ENCODE peak calls at places on chromosomes 7 and 10, in six cellular contexts. A is coronary artery, V is thoracic aorta, N is AG04450, F is endothelial cell, R is fibroblast of the aortic adventitia. I is an unnamed sample.

GRCh38 chr7:128387663-128388485 is 21.9 kb downstream of the IMPDH1 start:
- DNase-seq in A (peak), V (no peak), N (peak), F (peak), R (peak), I (peak)

GRCh38 chr7:150407588-150408392 is 28.7 kb downstream of the ZNF775 start:
- DNase-seq in A (no peak), V (no peak), N (no peak), F (no peak), R (no peak), I (no peak)

GRCh38 chr7:96097802-96098201 is 224.1 kb downstream of the SLC25A13 start:
- DNase-seq in A (no peak), V (no peak), N (peak), F (no peak), R (peak), I (no peak)

GRCh38 chr7:68166525-68166924 is 1169.9 kb downstream of the TYW1 start:
- DNase-seq in A (peak), V (no peak), N (no peak), F (no peak), R (no peak), I (no peak)

GRCh38 chr7:128791968-128792319 is at the start of gene CCDC136:
- DNase-seq in A (no peak), V (no peak), N (no peak), F (no peak), R (no peak), I (no peak)

GRCh38 chr7:54278847-54279246 is 263.3 kb upstream of the VSTM2A start:
- DNase-seq in A (no peak), V (no peak), N (no peak), F (no peak), R (no peak), I (no peak)

GRCh38 chr7:140209866-140210609 is 33.3 kb upstream of the KDM7A start:
- DNase-seq in A (no peak), V (no peak), N (no peak), F (no peak), R (no peak), I (peak)

GRCh38 chr10:93815304-93816091 is 57.8 kb downstream of the LGI1 start:
- DNase-seq in A (no peak), V (no peak), N (no peak), F (no peak), R (peak), I (no peak)

GRCh38 chr10:126247454-126247975 is 140.8 kb downstream of the ADAM12 start:
- DNase-seq in A (peak), V (peak), N (peak), F (no peak), R (peak), I (peak)

GRCh38 chr7:146902728-146903127 is 786.1 kb downstream of the CNTNAP2 start:
- DNase-seq in A (no peak), V (no peak), N (no peak), F (no peak), R (no peak), I (no peak)

GRCh38 chr10:86733260-86733671 is 23.2 kb upstream of the BMPR1A start:
- DNase-seq in A (no peak), V (no peak), N (no peak), F (no peak), R (peak), I (no peak)

GRCh38 chr7:15567036-15567435 is 5.2 kb upstream of the AGMO start:
- DNase-seq in A (no peak), V (no peak), N (no peak), F (no peak), R (no peak), I (no peak)

GRCh38 chr7:108030536-108030935 is 27.6 kb upstream of the LAMB1 start:
- DNase-seq in A (no peak), V (no peak), N (no peak), F (no peak), R (no peak), I (no peak)

GRCh38 chr10:29174389-29174788 is 114.5 kb upstream of the LYZL1 start:
- DNase-seq in A (no peak), V (no peak), N (no peak), F (no peak), R (no peak), I (no peak)

GRCh38 chr10:29642996-29643395 is 8.2 kb upstream of the SVIL start:
- DNase-seq in A (no peak), V (no peak), N (no peak), F (no peak), R (peak), I (no peak)

GRCh38 chr7:21572331-21572730 is 29.5 kb downstream of the DNAH11 start:
- DNase-seq in A (no peak), V (no peak), N (no peak), F (no peak), R (no peak), I (no peak)

GRCh38 chr7:129950191-129950940 is 2.4 kb downstream of the UBE2H start:
- DNase-seq in A (no peak), V (no peak), N (no peak), F (no peak), R (peak), I (peak)

GRCh38 chr7:148255333-148255732 is 335.2 kb upstream of the C7orf33 start:
- DNase-seq in A (no peak), V (no peak), N (no peak), F (no peak), R (no peak), I (no peak)

GRCh38 chr7:12646139-12646538 is 41.3 kb upstream of the ARL4A start:
- DNase-seq in A (no peak), V (no peak), N (no peak), F (no peak), R (peak), I (no peak)

GRCh38 chr10:84603971-84604370 is 275.6 kb downstream of the CCSER2 start:
- DNase-seq in A (no peak), V (no peak), N (no peak), F (no peak), R (no peak), I (no peak)

GRCh38 chr7:15507235-15507634 is 54.6 kb downstream of the AGMO start:
- DNase-seq in A (no peak), V (no peak), N (no peak), F (no peak), R (no peak), I (no peak)

GRCh38 chr7:92116949-92117348 is 17.3 kb downstream of the CYP51A1 start:
- DNase-seq in A (no peak), V (no peak), N (no peak), F (no peak), R (no peak), I (no peak)

GRCh38 chr7:55170335-55170734 is 151.5 kb downstream of the EGFR start:
- DNase-seq in A (no peak), V (no peak), N (no peak), F (no peak), R (no peak), I (no peak)

GRCh38 chr10:55232553-55232952 is 431.5 kb upstream of the PCDH15 start:
- DNase-seq in A (no peak), V (no peak), N (no peak), F (no peak), R (no peak), I (no peak)

GRCh38 chr10:15627617-15628196 is 92.0 kb downstream of the ITGA8 start:
- DNase-seq in A (no peak), V (no peak), N (no peak), F (no peak), R (no peak), I (no peak)

GRCh38 chr10:103204353-103205255 is 11.5 kb upstream of the NT5C2 start:
- DNase-seq in A (no peak), V (no peak), N (peak), F (no peak), R (no peak), I (no peak)

GRCh38 chr7:151607464-151607867 is 87.8 kb upstream of the RHEB start:
- DNase-seq in A (no peak), V (no peak), N (no peak), F (no peak), R (peak), I (no peak)

GRCh38 chr10:56346845-56347415 is 14.1 kb downstream of the ZWINT start:
- DNase-seq in A (no peak), V (no peak), N (no peak), F (no peak), R (no peak), I (no peak)

GRCh38 chr10:112335104-112335840 is 38.6 kb upstream of the ACSL5 start:
- DNase-seq in A (no peak), V (no peak), N (no peak), F (no peak), R (peak), I (no peak)

GRCh38 chr10:14190702-14191101 is 140.0 kb downstream of the FRMD4A start:
- DNase-seq in A (no peak), V (no peak), N (no peak), F (no peak), R (no peak), I (no peak)

GRCh38 chr10:5945561-5946418 is 31.6 kb downstream of the IL15RA start:
- DNase-seq in A (peak), V (no peak), N (peak), F (peak), R (peak), I (no peak)

GRCh38 chr7:93927585-93927984 is 6.0 kb downstream of the GNG11 start:
- DNase-seq in A (no peak), V (no peak), N (no peak), F (no peak), R (no peak), I (no peak)

GRCh38 chr10:80158598-80159127 is 26.1 kb downstream of the PLAC9 start:
- DNase-seq in A (peak), V (peak), N (peak), F (no peak), R (peak), I (peak)

GRCh38 chr7:140607441-140607989 is 33.1 kb downstream of the DENND2A start:
- DNase-seq in A (peak), V (no peak), N (no peak), F (no peak), R (peak), I (peak)

GRCh38 chr7:121633186-121633585 is 237.1 kb upstream of the FAM3C start:
- DNase-seq in A (no peak), V (no peak), N (no peak), F (no peak), R (no peak), I (no peak)

DNA sequence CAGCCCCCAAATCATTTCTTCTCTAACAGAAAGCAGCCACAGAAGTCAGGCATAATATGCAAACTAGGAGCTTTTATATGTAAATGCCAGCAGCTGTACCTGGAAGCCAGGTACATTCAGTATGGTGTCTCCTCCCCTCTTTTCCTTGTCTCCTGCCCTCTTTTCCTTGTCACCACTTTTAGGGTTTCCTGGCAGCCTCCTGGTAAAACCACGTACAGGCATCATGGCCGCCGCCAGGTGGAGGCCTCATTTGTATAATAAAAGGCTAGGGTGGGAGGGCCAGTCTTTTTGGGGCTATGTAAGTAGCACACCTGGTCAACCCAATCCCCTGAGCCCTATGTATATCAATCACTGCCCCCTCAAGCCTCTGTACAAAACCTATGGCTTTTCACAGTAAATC is 28.7 kb downstream of the PDZD8 start:
- DNase-seq in A (no peak), V (no peak), N (no peak), F (no peak), R (no peak), I (no peak)
- TF ChIP-seq CTCF in A (no peak), V (no peak), N (no peak), F (no peak), R (no peak), I (no peak)

GRCh38 chr10:124912487-124912886 is 29.4 kb upstream of the ZRANB1 start:
- DNase-seq in A (no peak), V (no peak), N (no peak), F (no peak), R (peak), I (no peak)

GRCh38 chr10:124913167-124913566 is 28.8 kb upstream of the ZRANB1 start:
- DNase-seq in A (no peak), V (no peak), N (no peak), F (no peak), R (no peak), I (no peak)

GRCh38 chr10:124909563-124909962 is 32.4 kb upstream of the ZRANB1 start:
- DNase-seq in A (no peak), V (no peak), N (no peak), F (no peak), R (no peak), I (no peak)

GRCh38 chr10:124912052-124912435 is 29.9 kb upstream of the ZRANB1 start:
- DNase-seq in A (no peak), V (no peak), N (no peak), F (no peak), R (no peak), I (no peak)

GRCh38 chr10:124911124-124912051 is 30.5 kb upstream of the ZRANB1 start:
- DNase-seq in A (no peak), V (no peak), N (no peak), F (no peak), R (peak), I (no peak)
- TF ChIP-seq CTCF in A (no peak), V (no peak), N (no peak), F (no peak), R (peak), I (no peak)

DNA sequence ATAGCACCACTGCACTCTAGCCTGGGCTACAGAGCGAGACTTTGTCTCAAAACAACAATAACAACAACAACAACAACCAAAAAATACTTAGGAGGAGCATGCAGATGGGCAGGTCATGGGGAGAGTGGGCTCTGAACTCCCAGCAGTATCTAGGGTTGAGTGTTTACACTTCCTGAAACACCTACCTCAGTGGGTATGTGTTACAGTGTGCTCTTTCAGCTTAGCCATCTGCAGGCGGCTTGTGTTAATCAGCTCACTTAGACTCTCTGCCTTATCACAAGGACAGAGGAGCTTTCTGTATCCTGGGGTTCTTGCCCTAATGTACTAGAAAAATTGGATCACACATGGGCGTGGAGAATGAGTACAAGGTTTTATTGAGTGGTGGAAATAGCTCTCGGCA is 340.2 kb downstream of the KIF20B start:
- DNase-seq in A (no peak), V (no peak), N (no peak), F (no peak), R (no peak), I (no peak)
- TF ChIP-seq CTCF in A (no peak), V (no peak), N (no peak), F (no peak), R (no peak), I (no peak)

GRCh38 chr7:4791738-4792536 is 16.5 kb downstream of the AP5Z1 start:
- DNase-seq in A (no peak), V (no peak), N (no peak), F (peak), R (peak), I (peak)
- TF ChIP-seq CTCF in A (peak), V (peak), N (peak), F (peak), R (peak), I (peak)

GRCh38 chr10:31947144-31947926 is 18.7 kb upstream of the ARHGAP12 start:
- DNase-seq in A (no peak), V (no peak), N (peak), F (no peak), R (peak), I (peak)
- TF ChIP-seq CTCF in A (peak), V (peak), N (no peak), F (no peak), R (peak), I (peak)

GRCh38 chr7:74115326-74115725 is 31.7 kb downstream of the LIMK1 start:
- DNase-seq in A (no peak), V (no peak), N (no peak), F (peak), R (no peak), I (no peak)
- TF ChIP-seq CTCF in A (no peak), V (no peak), N (no peak), F (no peak), R (no peak), I (no peak)